ENCODE peak calls at places on chromosomes 6 and 20, in seven cellular contexts. One of them, this sample, is unnamed.

GRCh38 chr6:72580281-72580940 is 41.5 kb upstream of the KCNQ5 start:
- DNase-seq in IMR-90: peak
- DNase-seq in GM23248: peak
- DNase-seq in neural progenitor cell: peak
- DNase-seq in H9: peak
- DNase-seq in GM12878: no peak
- DNase-seq in astrocyte: peak
- DNase-seq in this sample: peak

GRCh38 chr6:135418040-135418439 is 79.5 kb downstream of the AHI1 start:
- DNase-seq in GM23248: no peak
- DNase-seq in GM12878: no peak
- DNase-seq in astrocyte: no peak
- DNase-seq in H9: no peak
- DNase-seq in neural progenitor cell: no peak
- DNase-seq in IMR-90: no peak
- DNase-seq in this sample: no peak

GRCh38 chr6:42257063-42257462 is 39.4 kb upstream of the MRPS10 start:
- DNase-seq in neural progenitor cell: no peak
- DNase-seq in GM12878: no peak
- DNase-seq in H9: no peak
- DNase-seq in astrocyte: no peak
- DNase-seq in IMR-90: no peak
- DNase-seq in GM23248: no peak
- DNase-seq in this sample: no peak

GRCh38 chr6:70375166-70375565 is 38.1 kb upstream of the FAM135A start:
- DNase-seq in H9: no peak
- DNase-seq in neural progenitor cell: no peak
- DNase-seq in GM12878: no peak
- DNase-seq in IMR-90: peak
- DNase-seq in GM23248: peak
- DNase-seq in astrocyte: no peak
- DNase-seq in this sample: peak

GRCh38 chr20:40265872-40266533 is 423.0 kb downstream of the MAFB start:
- DNase-seq in H9: no peak
- DNase-seq in GM23248: peak
- DNase-seq in astrocyte: no peak
- DNase-seq in neural progenitor cell: peak
- DNase-seq in IMR-90: no peak
- DNase-seq in GM12878: no peak
- DNase-seq in this sample: peak

GRCh38 chr6:12851123-12851695 is 134.6 kb downstream of the PHACTR1 start:
- DNase-seq in H9: no peak
- DNase-seq in neural progenitor cell: no peak
- DNase-seq in GM23248: peak
- DNase-seq in astrocyte: peak
- DNase-seq in GM12878: no peak
- DNase-seq in IMR-90: no peak
- DNase-seq in this sample: no peak

GRCh38 chr20:33679758-33680485 is 5.7 kb upstream of the NECAB3 start:
- DNase-seq in neural progenitor cell: no peak
- DNase-seq in IMR-90: no peak
- DNase-seq in GM12878: peak
- DNase-seq in GM23248: no peak
- DNase-seq in astrocyte: no peak
- DNase-seq in H9: no peak
- DNase-seq in this sample: no peak

GRCh38 chr20:8330785-8331699 is 199.0 kb downstream of the PLCB1 start:
- DNase-seq in neural progenitor cell: no peak
- DNase-seq in IMR-90: no peak
- DNase-seq in H9: no peak
- DNase-seq in GM23248: no peak
- DNase-seq in astrocyte: peak
- DNase-seq in GM12878: no peak
- DNase-seq in this sample: no peak

GRCh38 chr20:45781391-45781931 is 10.2 kb downstream of the WFDC3 start:
- DNase-seq in astrocyte: peak
- DNase-seq in GM23248: peak
- DNase-seq in H9: no peak
- DNase-seq in neural progenitor cell: no peak
- DNase-seq in IMR-90: peak
- DNase-seq in GM12878: no peak
- DNase-seq in this sample: no peak

GRCh38 chr6:22943331-22943730 is 374.0 kb downstream of the HDGFL1 start:
- DNase-seq in GM23248: no peak
- DNase-seq in astrocyte: peak
- DNase-seq in H9: no peak
- DNase-seq in GM12878: no peak
- DNase-seq in neural progenitor cell: no peak
- DNase-seq in IMR-90: no peak
- DNase-seq in this sample: no peak

GRCh38 chr6:106799008-106799952 is 169.9 kb downstream of the QRSL1 start:
- DNase-seq in GM12878: peak
- DNase-seq in H9: no peak
- DNase-seq in GM23248: peak
- DNase-seq in neural progenitor cell: peak
- DNase-seq in IMR-90: peak
- DNase-seq in astrocyte: peak
- DNase-seq in this sample: peak

GRCh38 chr6:160919713-160920112 is 71.9 kb upstream of the MAP3K4 start:
- DNase-seq in astrocyte: peak
- DNase-seq in IMR-90: peak
- DNase-seq in H9: no peak
- DNase-seq in GM12878: no peak
- DNase-seq in GM23248: peak
- DNase-seq in neural progenitor cell: no peak
- DNase-seq in this sample: peak

GRCh38 chr6:169620171-169621125 is 81.4 kb downstream of the WDR27 start:
- DNase-seq in astrocyte: peak
- DNase-seq in GM23248: peak
- DNase-seq in H9: no peak
- DNase-seq in GM12878: no peak
- DNase-seq in IMR-90: peak
- DNase-seq in neural progenitor cell: no peak
- DNase-seq in this sample: peak

GRCh38 chr20:59561228-59561605 is 43.1 kb upstream of the PHACTR3 start:
- DNase-seq in H9: no peak
- DNase-seq in GM23248: no peak
- DNase-seq in neural progenitor cell: no peak
- DNase-seq in GM12878: no peak
- DNase-seq in IMR-90: no peak
- DNase-seq in astrocyte: no peak
- DNase-seq in this sample: no peak

GRCh38 chr6:82494367-82494766 is 130.8 kb downstream of the TPBG start:
- DNase-seq in GM12878: no peak
- DNase-seq in neural progenitor cell: peak
- DNase-seq in H9: no peak
- DNase-seq in IMR-90: no peak
- DNase-seq in astrocyte: no peak
- DNase-seq in GM23248: no peak
- DNase-seq in this sample: peak

GRCh38 chr6:119096683-119097310 is 18.3 kb upstream of the FAM184A start:
- DNase-seq in GM12878: no peak
- DNase-seq in H9: no peak
- DNase-seq in GM23248: peak
- DNase-seq in IMR-90: peak
- DNase-seq in astrocyte: peak
- DNase-seq in neural progenitor cell: no peak
- DNase-seq in this sample: no peak

GRCh38 chr6:20350215-20350614 is 51.5 kb upstream of the E2F3 start:
- DNase-seq in neural progenitor cell: peak
- DNase-seq in astrocyte: peak
- DNase-seq in GM23248: no peak
- DNase-seq in H9: no peak
- DNase-seq in GM12878: no peak
- DNase-seq in IMR-90: peak
- DNase-seq in this sample: no peak

GRCh38 chr20:47481330-47482216 is 20.1 kb upstream of the NCOA3 start:
- DNase-seq in H9: no peak
- DNase-seq in astrocyte: no peak
- DNase-seq in neural progenitor cell: no peak
- DNase-seq in GM12878: no peak
- DNase-seq in IMR-90: no peak
- DNase-seq in GM23248: no peak
- DNase-seq in this sample: no peak

GRCh38 chr6:31896856-31897611 is 464 bp downstream of the EHMT2 start:
- DNase-seq in astrocyte: no peak
- DNase-seq in GM12878: no peak
- DNase-seq in H9: peak
- DNase-seq in neural progenitor cell: peak
- DNase-seq in GM23248: peak
- DNase-seq in IMR-90: no peak
- DNase-seq in this sample: no peak

DNA sequence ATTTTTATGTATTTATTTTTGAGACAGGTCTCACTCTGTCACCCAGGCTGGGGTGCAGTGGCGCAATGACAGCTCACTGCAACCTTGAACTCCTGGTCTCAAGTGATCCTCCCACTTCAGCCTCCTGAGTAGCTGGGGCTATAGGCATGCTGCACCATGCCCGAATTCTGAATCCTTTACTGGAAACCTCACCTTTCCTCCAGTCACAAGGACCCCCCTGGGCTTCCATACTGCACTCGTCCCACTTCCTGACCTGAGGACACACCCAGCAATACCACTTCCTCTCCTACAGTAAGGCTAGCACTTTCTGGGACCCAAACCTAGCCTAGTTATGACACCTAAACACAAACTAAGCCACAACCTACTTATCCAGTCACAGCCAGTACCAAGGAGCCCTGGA is 68.3 kb downstream of the FAM217A start:
- DNase-seq in GM23248: no peak
- DNase-seq in H9: no peak
- DNase-seq in IMR-90: no peak
- DNase-seq in GM12878: no peak
- DNase-seq in neural progenitor cell: no peak
- DNase-seq in astrocyte: no peak
- DNase-seq in this sample: no peak
- H3K27ac ChIP-seq in GM23248: no peak
- H3K27ac ChIP-seq in H9: no peak
- H3K27ac ChIP-seq in IMR-90: no peak
- H3K27ac ChIP-seq in GM12878: no peak
- H3K27ac ChIP-seq in neural progenitor cell: no peak
- H3K27ac ChIP-seq in astrocyte: no peak
- H3K27ac ChIP-seq in this sample: no peak

DNA sequence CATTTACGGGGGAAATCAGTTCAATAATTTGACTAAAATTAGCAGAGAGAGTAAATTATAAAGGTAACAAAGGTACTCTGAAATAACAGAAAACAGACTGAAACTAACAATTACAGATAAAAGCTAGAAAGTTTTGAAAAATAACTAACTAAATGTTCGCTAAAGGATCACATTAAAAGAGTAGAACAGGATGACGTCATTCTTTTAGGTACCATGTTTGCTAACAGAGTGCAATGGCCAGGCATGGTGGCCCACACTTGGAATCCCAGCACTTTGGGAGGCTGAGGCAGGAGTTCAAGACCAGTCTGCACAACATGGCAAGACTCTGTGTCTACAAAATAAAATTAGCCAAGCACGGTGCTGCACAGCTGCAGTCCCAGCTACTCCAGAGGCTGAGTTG is 212.3 kb upstream of the CDYL start:
- DNase-seq in IMR-90: no peak
- DNase-seq in GM23248: no peak
- DNase-seq in astrocyte: no peak
- DNase-seq in neural progenitor cell: no peak
- DNase-seq in H9: no peak
- DNase-seq in GM12878: no peak
- DNase-seq in this sample: no peak
- H2AFZ ChIP-seq in IMR-90: no peak
- H2AFZ ChIP-seq in GM23248: no peak
- H2AFZ ChIP-seq in astrocyte: no peak
- H2AFZ ChIP-seq in neural progenitor cell: no peak
- H2AFZ ChIP-seq in H9: no peak
- H2AFZ ChIP-seq in GM12878: no peak
- H2AFZ ChIP-seq in this sample: no peak

GRCh38 chr20:63254237-63254535 is at the start of gene NKAIN4:
- DNase-seq in IMR-90: no peak
- DNase-seq in astrocyte: no peak
- DNase-seq in neural progenitor cell: no peak
- DNase-seq in H9: no peak
- DNase-seq in GM23248: no peak
- DNase-seq in GM12878: no peak
- DNase-seq in this sample: no peak

GRCh38 chr20:63253065-63253437 is 1.2 kb downstream of the NKAIN4 start:
- DNase-seq in GM23248: no peak
- DNase-seq in H9: no peak
- DNase-seq in IMR-90: no peak
- DNase-seq in GM12878: no peak
- DNase-seq in astrocyte: no peak
- DNase-seq in neural progenitor cell: no peak
- DNase-seq in this sample: no peak

GRCh38 chr20:63253438-63254236 is 626 bp downstream of the NKAIN4 start:
- DNase-seq in neural progenitor cell: peak
- DNase-seq in astrocyte: no peak
- DNase-seq in IMR-90: no peak
- DNase-seq in GM23248: peak
- DNase-seq in H9: peak
- DNase-seq in GM12878: no peak
- DNase-seq in this sample: no peak

GRCh38 chr20:63249891-63250290 is 4.4 kb downstream of the NKAIN4 start:
- DNase-seq in astrocyte: no peak
- DNase-seq in GM23248: no peak
- DNase-seq in neural progenitor cell: no peak
- DNase-seq in GM12878: no peak
- DNase-seq in H9: no peak
- DNase-seq in IMR-90: no peak
- DNase-seq in this sample: no peak

GRCh38 chr20:63252157-63252780 is 2.0 kb downstream of the NKAIN4 start:
- DNase-seq in astrocyte: no peak
- DNase-seq in IMR-90: no peak
- DNase-seq in H9: no peak
- DNase-seq in GM23248: no peak
- DNase-seq in neural progenitor cell: no peak
- DNase-seq in GM12878: no peak
- DNase-seq in this sample: no peak
- H3K4me2 ChIP-seq in astrocyte: peak
- H3K4me2 ChIP-seq in IMR-90: no peak
- H3K4me2 ChIP-seq in H9: no peak
- H3K4me2 ChIP-seq in GM23248: no peak
- H3K4me2 ChIP-seq in neural progenitor cell: peak
- H3K4me2 ChIP-seq in GM12878: no peak
- H3K4me2 ChIP-seq in this sample: no peak

DNA sequence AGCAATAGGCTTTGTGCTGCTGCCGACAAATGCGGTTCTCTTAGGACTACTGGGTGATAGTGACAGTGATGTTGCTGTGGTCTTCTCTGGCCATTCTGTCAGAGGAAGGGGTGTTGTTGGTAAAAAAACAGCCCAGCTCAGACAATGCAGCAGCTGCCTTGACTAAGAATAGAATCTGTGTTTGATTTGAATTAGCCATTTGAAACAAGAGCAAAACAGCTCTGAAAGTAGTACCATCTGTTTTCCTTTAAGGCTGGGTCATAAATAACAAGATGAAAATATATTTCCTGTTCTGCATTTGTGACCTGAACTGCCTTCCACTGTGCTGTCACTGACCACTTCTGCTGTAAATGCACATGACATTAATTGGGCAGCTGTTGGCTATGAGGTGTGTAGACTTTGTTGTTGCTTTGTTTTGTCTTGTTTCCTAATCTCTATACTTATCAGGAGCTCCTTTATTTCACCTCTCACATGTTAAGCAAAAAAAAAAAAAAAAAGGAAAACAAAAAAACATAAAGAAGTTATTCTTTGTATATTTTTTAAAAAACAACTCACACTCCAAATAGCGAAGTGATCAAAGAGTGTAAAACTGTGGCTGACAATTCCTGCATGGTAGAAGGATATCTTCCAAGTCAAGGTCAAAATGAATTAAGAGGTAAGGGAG is 497.7 kb upstream of the ARID1B start:
- DNase-seq in GM12878: peak
- DNase-seq in astrocyte: no peak
- DNase-seq in IMR-90: no peak
- DNase-seq in neural progenitor cell: no peak
- DNase-seq in GM23248: no peak
- DNase-seq in H9: no peak
- DNase-seq in this sample: no peak
- H3K27ac ChIP-seq in GM12878: no peak
- H3K27ac ChIP-seq in astrocyte: no peak
- H3K27ac ChIP-seq in IMR-90: no peak
- H3K27ac ChIP-seq in neural progenitor cell: no peak
- H3K27ac ChIP-seq in GM23248: no peak
- H3K27ac ChIP-seq in H9: no peak
- H3K27ac ChIP-seq in this sample: no peak